ENCODE peak calls at places on chromosomes 13 and 19, in ten cellular contexts. D, R, O, C, V, B, I, L, Y and G are unnamed samples.

GRCh38 chr19:48501446-48501960 is 10.1 kb downstream of the LMTK3 start:
- DNase-seq in C (peak; percentile 75), D (peak; percentile 49), O (peak; percentile 76), L (no peak), R (no peak), V (peak; percentile 99), B (no peak), I (peak; percentile 78), Y (no peak), G (no peak)

GRCh38 chr19:46783670-46784069 is 4.7 kb downstream of the SLC1A5 start:
- DNase-seq in B (no peak), C (no peak), R (no peak), D (no peak), I (no peak), V (no peak), O (no peak), L (no peak), Y (no peak), G (no peak)

GRCh38 chr13:46648166-46648607 is 95.2 kb downstream of the LRCH1 start:
- DNase-seq in B (no peak), V (peak; percentile 56), D (no peak), L (peak; percentile 70), Y (peak; percentile 60), I (peak; percentile 64), R (no peak), O (peak; percentile 69), C (no peak), G (no peak)

GRCh38 chr13:114161028-114161556 is 18.0 kb upstream of the CFAP97D2 start:
- DNase-seq in I (no peak), D (no peak), Y (no peak), L (no peak), C (no peak), V (no peak), O (no peak), B (no peak), R (no peak), G (no peak)

GRCh38 chr13:66200555-66200954 is 1029.6 kb downstream of the PCDH9 start:
- DNase-seq in V (no peak), O (no peak), L (no peak), R (no peak), B (no peak), C (no peak), Y (no peak), D (no peak), I (no peak), G (no peak)

GRCh38 chr19:18843960-18844359 is 12.2 kb downstream of the UPF1 start:
- DNase-seq in I (no peak), L (no peak), O (no peak), B (no peak), D (no peak), Y (no peak), C (no peak), V (no peak), R (no peak), G (no peak)

GRCh38 chr13:60158321-60158801 is 5.4 kb downstream of the DIAPH3 start:
- DNase-seq in I (no peak), O (no peak), V (peak; percentile 92), L (no peak), B (no peak), Y (no peak), C (no peak), D (no peak), R (no peak), G (no peak)

GRCh38 chr19:48287748-48288147 is 17.9 kb downstream of the ZNF114 start:
- DNase-seq in L (no peak), Y (no peak), B (no peak), O (no peak), I (no peak), R (no peak), D (no peak), V (no peak), C (no peak), G (no peak)

GRCh38 chr13:31437975-31438374 is 238.2 kb downstream of the B3GLCT start:
- DNase-seq in R (no peak), V (peak; percentile 20), C (no peak), O (no peak), L (no peak), B (no peak), D (no peak), Y (no peak), I (no peak), G (peak; percentile 14)

GRCh38 chr19:13865578-13866462 is 11.1 kb upstream of the NANOS3 start:
- DNase-seq in R (no peak), V (no peak), L (no peak), C (no peak), D (no peak), Y (no peak), O (no peak), I (no peak), B (no peak), G (no peak)

GRCh38 chr13:32863596-32863995 is 152.6 kb upstream of the KL start:
- DNase-seq in R (no peak), Y (no peak), L (no peak), D (no peak), I (no peak), C (no peak), O (no peak), V (no peak), B (no peak), G (no peak)

GRCh38 chr19:40252395-40252794 is 25.9 kb upstream of the CCNP start:
- DNase-seq in O (no peak), I (no peak), D (no peak), C (no peak), L (no peak), R (no peak), Y (no peak), B (peak; percentile 3), V (peak; percentile 84), G (no peak)

GRCh38 chr13:26881154-26881553 is 120.6 kb upstream of the GPR12 start:
- DNase-seq in D (no peak), L (no peak), B (no peak), C (no peak), V (no peak), I (no peak), Y (peak; percentile 47), O (no peak), R (no peak), G (no peak)
- H3K4me3 ChIP-seq in D (no peak overlapping the region), L (no peak overlapping the region), B (no peak overlapping the region), C (no peak overlapping the region), V (no peak overlapping the region), I (no peak overlapping the region), Y (peak overlapping the region; percentile 11), O (no peak overlapping the region), R (no peak overlapping the region), G (no peak overlapping the region)

GRCh38 chr19:16886305-16886880 is 2.4 kb upstream of the F2RL3 start:
- DNase-seq in L (peak; percentile 93), Y (peak; percentile 46), R (peak; percentile 73), C (no peak), B (peak; percentile 80), I (peak; percentile 39), V (no peak), O (no peak), D (no peak), G (no peak)
- H3K4me3 ChIP-seq in L (peak overlapping the region; percentile 24), Y (no peak overlapping the region), R (peak overlapping the region; percentile 35), C (no peak overlapping the region), B (no peak overlapping the region), I (no peak overlapping the region), V (no peak overlapping the region), O (no peak overlapping the region), D (no peak overlapping the region), G (no peak overlapping the region)

GRCh38 chr13:50403311-50403710 is 388.1 kb downstream of the KCNRG start:
- DNase-seq in V (no peak), R (no peak), C (no peak), D (no peak), O (no peak), Y (peak; percentile 53), I (no peak), B (no peak), L (no peak), G (no peak)

GRCh38 chr13:50400035-50400726 is 384.9 kb downstream of the KCNRG start:
- DNase-seq in C (no peak), B (no peak), O (no peak), D (no peak), L (no peak), Y (peak; percentile 15), V (no peak), I (no peak), R (peak; percentile 59), G (no peak)

GRCh38 chr13:50404769-50405168 is 389.5 kb downstream of the KCNRG start:
- DNase-seq in L (no peak), O (no peak), R (no peak), Y (no peak), I (no peak), D (no peak), C (no peak), B (no peak), V (no peak), G (no peak)

GRCh38 chr13:50401721-50402510 is 386.7 kb downstream of the KCNRG start:
- DNase-seq in O (no peak), I (no peak), C (no peak), R (no peak), L (peak; percentile 72), Y (peak; percentile 76), B (no peak), D (no peak), V (no peak), G (peak; percentile 81)

GRCh38 chr13:50400930-50401553 is 385.8 kb downstream of the KCNRG start:
- DNase-seq in D (no peak), R (no peak), O (no peak), I (no peak), Y (peak; percentile 92), V (no peak), C (no peak), B (no peak), L (peak; percentile 47), G (peak; percentile 80)
- H3K4me3 ChIP-seq in D (no peak overlapping the region), R (no peak overlapping the region), O (no peak overlapping the region), I (no peak overlapping the region), Y (no peak overlapping the region), V (no peak overlapping the region), C (no peak overlapping the region), B (no peak overlapping the region), L (no peak overlapping the region), G (no peak overlapping the region)

DNA sequence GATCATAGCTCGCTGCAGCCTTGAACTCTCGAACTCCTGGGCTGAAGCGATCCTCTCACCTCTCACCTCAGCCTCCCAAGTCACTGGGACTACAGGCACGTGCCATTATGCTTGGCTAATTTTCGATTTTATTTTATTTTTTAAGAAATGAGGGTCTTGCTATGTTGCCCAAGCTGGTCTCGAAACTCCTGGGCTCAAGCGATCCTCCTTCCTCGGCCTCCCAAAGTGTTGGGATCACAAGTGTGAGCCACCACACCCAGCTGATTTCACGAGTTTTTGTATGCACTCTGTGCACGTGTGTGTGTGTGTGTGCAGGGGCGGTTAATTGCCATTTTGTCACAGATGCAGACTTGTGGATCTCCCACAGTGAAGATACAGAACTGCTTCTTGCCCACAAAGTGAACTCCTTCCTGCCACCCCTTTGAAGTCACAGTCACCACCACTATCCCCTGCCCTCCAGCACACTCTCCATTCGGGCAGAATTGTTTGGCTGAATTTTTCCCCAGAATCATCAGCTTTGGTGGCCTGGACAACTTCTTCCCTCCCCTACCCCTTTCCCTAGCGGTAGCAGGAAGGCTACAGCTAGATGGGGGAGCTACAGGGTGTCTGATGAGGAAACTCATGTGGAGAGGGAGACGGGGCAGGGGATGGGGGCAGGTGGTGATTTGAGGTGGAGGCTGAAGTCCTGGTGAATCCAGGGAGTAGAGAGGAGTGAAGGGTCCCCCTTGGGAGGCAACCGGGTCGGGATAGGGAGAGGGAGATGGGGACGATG is 59.6 kb downstream of the CELF5 start:
- DNase-seq in D (no peak), L (no peak), I (no peak), B (no peak), C (no peak), Y (no peak), R (no peak), V (no peak), O (no peak), G (no peak)
- H3K4me3 ChIP-seq in D (peak overlapping the region; percentile 20), L (no peak overlapping the region), I (peak overlapping the region; percentile 30), B (no peak overlapping the region), C (no peak overlapping the region), Y (no peak overlapping the region), R (no peak overlapping the region), V (no peak overlapping the region), O (no peak overlapping the region), G (no peak overlapping the region)